ENCODE peak calls at places on chromosomes 16 and 17, in five cellular contexts. G, Q, E, F and U are unnamed samples.

GRCh38 chr17:37079735-37080134 is 131.0 kb downstream of the AATF start:
- DNase-seq in E (no peak), F (no peak), G (no peak), Q (no peak), U (no peak)

GRCh38 chr16:23905027-23905426 is 69.2 kb downstream of the PRKCB start:
- DNase-seq in Q (no peak), F (no peak), E (no peak), G (peak; percentile 45), U (no peak)

GRCh38 chr16:74725641-74726040 is 25.0 kb upstream of the MLKL start:
- DNase-seq in G (no peak), Q (no peak), F (no peak), E (no peak), U (no peak)

GRCh38 chr17:8125947-8126305 is 2.0 kb upstream of the HES7 start:
- DNase-seq in F (no peak), Q (peak; percentile 32), E (no peak), G (no peak), U (peak; percentile 51)

GRCh38 chr17:14942511-14943185 is 322.5 kb downstream of the PMP22 start:
- DNase-seq in E (no peak), Q (no peak), G (peak; percentile 27), F (no peak), U (no peak)

GRCh38 chr17:74713199-74713755 is 554 bp upstream of the CD300LF start:
- DNase-seq in F (no peak), Q (no peak), G (no peak), E (no peak), U (no peak)

GRCh38 chr16:85228970-85229430 is 116.7 kb upstream of the CIBAR2 start:
- DNase-seq in E (no peak), Q (no peak), F (no peak), G (no peak), U (no peak)

GRCh38 chr17:75691371-75692290 is 24.5 kb downstream of the SAP30BP start:
- DNase-seq in Q (peak; percentile 49), F (peak; percentile 67), G (no peak), E (no peak), U (no peak)

GRCh38 chr17:21303441-21304065 is 19.0 kb downstream of the MAP2K3 start:
- DNase-seq in G (no peak), Q (no peak), E (no peak), F (no peak), U (no peak)

GRCh38 chr16:75267631-75268264 is 16.3 kb upstream of the BCAR1 start:
- DNase-seq in G (peak; percentile 93), F (no peak), Q (no peak), E (peak; percentile 9), U (no peak)

GRCh38 chr17:67212716-67213417 is 32.1 kb downstream of the HELZ start:
- DNase-seq in F (no peak), Q (no peak), E (no peak), G (peak; percentile 54), U (peak; percentile 36)

GRCh38 chr16:3729161-3730112 is 12.1 kb upstream of the TRAP1 start:
- DNase-seq in G (no peak), Q (no peak), F (no peak), E (no peak), U (no peak)

GRCh38 chr17:44077595-44077909 is 7.0 kb downstream of the G6PC3 start:
- DNase-seq in E (no peak), G (no peak), F (no peak), Q (no peak), U (no peak)

GRCh38 chr17:17812211-17813054 is 24.4 kb downstream of the SREBF1 start:
- DNase-seq in G (peak; percentile 70), E (peak; percentile 95), Q (peak; percentile 69), F (peak; percentile 84), U (peak; percentile 16)

GRCh38 chr17:81151039-81151677 is 14.1 kb upstream of the PVALEF start:
- DNase-seq in G (no peak), Q (no peak), F (no peak), E (no peak), U (no peak)

GRCh38 chr17:75695830-75696271 is 25.4 kb upstream of the ITGB4 start:
- DNase-seq in G (no peak), E (no peak), Q (no peak), F (no peak), U (no peak)

GRCh38 chr16:87317766-87318121 is 552 bp upstream of the C16orf95 start:
- DNase-seq in F (peak; percentile 59), Q (peak; percentile 47), E (no peak), G (peak; percentile 54), U (peak; percentile 19)

GRCh38 chr17:35345926-35346771 is 27.3 kb downstream of the SLFN11 start:
- DNase-seq in F (peak; percentile 57), Q (peak; percentile 19), G (no peak), E (peak; percentile 70), U (peak; percentile 40)

GRCh38 chr17:13953871-13954270 is 115.4 kb upstream of the COX10 start:
- DNase-seq in G (no peak), Q (no peak), F (no peak), E (no peak), U (no peak)

GRCh38 chr17:73643012-73643845 is 1.0 kb downstream of the SDK2 start:
- DNase-seq in Q (peak; percentile 30), G (no peak), F (peak; percentile 36), E (peak; percentile 88), U (peak; percentile 36)

GRCh38 chr16:81645303-81645702 is 133.8 kb upstream of the PLCG2 start:
- DNase-seq in F (no peak), E (peak; percentile 58), Q (no peak), G (peak; percentile 55), U (no peak)

GRCh38 chr16:23420011-23420410 is 33.0 kb downstream of the COG7 start:
- DNase-seq in F (no peak), Q (no peak), E (no peak), G (no peak), U (no peak)

GRCh38 chr17:180380-181212 is 854 bp downstream of the DOC2B start:
- DNase-seq in G (no peak), Q (no peak), F (no peak), E (peak; percentile 75), U (no peak)

GRCh38 chr16:77462894-77463293 is 28.1 kb upstream of the ADAMTS18 start:
- DNase-seq in F (no peak), Q (no peak), E (no peak), G (no peak), U (no peak)

GRCh38 chr16:16150117-16150877 is 73.0 kb downstream of the ABCC6 start:
- DNase-seq in G (no peak), F (no peak), Q (no peak), E (no peak), U (no peak)

GRCh38 chr16:87578531-87578930 is 23.8 kb upstream of the JPH3 start:
- DNase-seq in E (no peak), G (no peak), Q (no peak), F (no peak), U (no peak)

GRCh38 chr16:27625050-27625697 is 75.2 kb downstream of the KATNIP start:
- DNase-seq in Q (no peak), E (no peak), F (no peak), G (no peak), U (no peak)

GRCh38 chr16:14358697-14359305 is 271.3 kb downstream of the PARN start:
- DNase-seq in F (no peak), Q (no peak), G (no peak), E (no peak), U (no peak)

GRCh38 chr16:2196162-2196980 is at the start of gene CASKIN1:
- DNase-seq in F (no peak), G (no peak), E (no peak), Q (no peak), U (no peak)

GRCh38 chr17:49681336-49681735 is 3.4 kb upstream of the SPOP start:
- DNase-seq in F (no peak), Q (no peak), G (no peak), E (no peak), U (no peak)

GRCh38 chr17:56596741-56597494 is 3.4 kb downstream of the NOG start:
- DNase-seq in F (peak; percentile 40), E (peak; percentile 51), Q (no peak), G (peak; percentile 18), U (peak; percentile 88)

GRCh38 chr16:66524601-66525164 is 25.2 kb downstream of the TK2 start:
- DNase-seq in Q (peak; percentile 23), F (no peak), G (no peak), E (no peak), U (no peak)

GRCh38 chr17:6755731-6756184 is at the start of gene XAF1:
- DNase-seq in G (no peak), F (peak; percentile 46), E (no peak), Q (peak; percentile 36), U (no peak)

GRCh38 chr17:80382446-80382845 is 32.5 kb upstream of the ENDOV start:
- DNase-seq in F (no peak), E (no peak), G (no peak), Q (no peak), U (no peak)